ENCODE peak calls at places on chromosome 21, in five cellular contexts. Q, O, I, Z and U are unnamed samples.

GRCh38 chr21:43369124-43369523 is 57.8 kb downstream of the SIK1 start:
- DNase-seq in Q (no peak), O (no peak), I (no peak), Z (no peak), U (no peak)

GRCh38 chr21:46065215-46065992 is 32.5 kb upstream of the COL6A2 start:
- DNase-seq in Q (peak), O (no peak), I (no peak), Z (no peak), U (peak)

GRCh38 chr21:38797470-38797869 is 8.3 kb upstream of the ETS2 start:
- DNase-seq in Q (no peak), O (no peak), I (no peak), Z (no peak), U (peak)

GRCh38 chr21:32645261-32646182 is 33.3 kb upstream of the CFAP298 start:
- DNase-seq in Q (no peak), O (no peak), I (no peak), Z (no peak), U (no peak)

GRCh38 chr21:45528028-45528705 is 14.1 kb downstream of the SLC19A1 start:
- DNase-seq in Q (no peak), O (no peak), I (no peak), Z (peak), U (no peak)

GRCh38 chr21:46060596-46061061 is 37.3 kb upstream of the COL6A2 start:
- DNase-seq in Q (peak), O (no peak), I (peak), Z (peak), U (peak)

GRCh38 chr21:42650033-42650370 is 3.4 kb upstream of the PDE9A start:
- DNase-seq in Q (no peak), O (no peak), I (no peak), Z (peak), U (no peak)

GRCh38 chr21:41663805-41664788 is 102.8 kb downstream of the RIPK4 start:
- DNase-seq in Q (peak), O (no peak), I (peak), Z (no peak), U (peak)

GRCh38 chr21:32135401-32136363 is 143.2 kb downstream of the MIS18A start:
- DNase-seq in Q (peak), O (no peak), I (no peak), Z (no peak), U (no peak)

GRCh38 chr21:29034678-29035077 is 10.2 kb downstream of the USP16 start:
- DNase-seq in Q (no peak), O (no peak), I (no peak), Z (no peak), U (no peak)

GRCh38 chr21:35711661-35712060 is 348.7 kb downstream of the SETD4 start:
- DNase-seq in Q (no peak), O (no peak), I (no peak), Z (no peak), U (no peak)

GRCh38 chr21:38955495-38955894 is 149.8 kb downstream of the ETS2 start:
- DNase-seq in Q (no peak), O (no peak), I (peak), Z (peak), U (peak)

GRCh38 chr21:33687634-33688033 is 45.3 kb downstream of the ITSN1 start:
- DNase-seq in Q (no peak), O (no peak), I (no peak), Z (no peak), U (no peak)

GRCh38 chr21:33067457-33067856 is 2.5 kb upstream of the OLIG1 start:
- DNase-seq in Q (no peak), O (no peak), I (no peak), Z (no peak), U (no peak)

GRCh38 chr21:31347435-31348032 is 3.5 kb upstream of the TIAM1 start:
- DNase-seq in Q (peak), O (peak), I (no peak), Z (no peak), U (peak)

GRCh38 chr21:43192501-43193081 is 23.8 kb downstream of the CRYAA start:
- DNase-seq in Q (no peak), O (no peak), I (peak), Z (no peak), U (no peak)

GRCh38 chr21:35484856-35485255 is 435.8 kb upstream of the RUNX1 start:
- DNase-seq in Q (no peak), O (no peak), I (no peak), Z (no peak), U (no peak)

GRCh38 chr21:35686156-35686555 is 374.2 kb downstream of the SETD4 start:
- DNase-seq in Q (no peak), O (no peak), I (no peak), Z (no peak), U (no peak)